ENCODE peak calls at places on chromosomes 7 and 10, in seven cellular contexts. One of them, this sample, is unnamed.

GRCh38 chr10:21603721-21604120 is 69.7 kb downstream of the MLLT10 start:
- DNase-seq in mesenchymal stem cell: no peak
- DNase-seq in bronchial epithelial cell: no peak
- DNase-seq in NCI-H1436: no peak
- DNase-seq in AML-193: no peak
- DNase-seq in stimulated activated naive CD4-positive, alpha-beta T cell: no peak
- DNase-seq in IMR-90: no peak
- DNase-seq in this sample: no peak

GRCh38 chr7:17434841-17435692 is 136.6 kb downstream of the AHR start:
- DNase-seq in IMR-90: no peak
- DNase-seq in mesenchymal stem cell: no peak
- DNase-seq in stimulated activated naive CD4-positive, alpha-beta T cell: no peak
- DNase-seq in AML-193: no peak
- DNase-seq in NCI-H1436: no peak
- DNase-seq in bronchial epithelial cell: peak; percentile 22
- DNase-seq in this sample: no peak

GRCh38 chr10:124605856-124606812 is 138.0 kb downstream of the FAM53B start:
- DNase-seq in mesenchymal stem cell: no peak
- DNase-seq in AML-193: no peak
- DNase-seq in stimulated activated naive CD4-positive, alpha-beta T cell: no peak
- DNase-seq in NCI-H1436: no peak
- DNase-seq in bronchial epithelial cell: no peak
- DNase-seq in IMR-90: no peak
- DNase-seq in this sample: no peak

GRCh38 chr7:34061175-34061574 is 155.8 kb downstream of the BMPER start:
- DNase-seq in NCI-H1436: no peak
- DNase-seq in bronchial epithelial cell: peak; percentile 98
- DNase-seq in AML-193: no peak
- DNase-seq in IMR-90: peak; percentile 93
- DNase-seq in stimulated activated naive CD4-positive, alpha-beta T cell: no peak
- DNase-seq in mesenchymal stem cell: peak; percentile 84
- DNase-seq in this sample: no peak

GRCh38 chr10:82887488-82887887 is 1012.5 kb downstream of the NRG3 start:
- DNase-seq in mesenchymal stem cell: no peak
- DNase-seq in bronchial epithelial cell: no peak
- DNase-seq in AML-193: no peak
- DNase-seq in IMR-90: no peak
- DNase-seq in stimulated activated naive CD4-positive, alpha-beta T cell: no peak
- DNase-seq in NCI-H1436: no peak
- DNase-seq in this sample: no peak

GRCh38 chr10:12353399-12354027 is 4.2 kb downstream of the CAMK1D start:
- DNase-seq in AML-193: no peak
- DNase-seq in NCI-H1436: no peak
- DNase-seq in stimulated activated naive CD4-positive, alpha-beta T cell: no peak
- DNase-seq in IMR-90: no peak
- DNase-seq in mesenchymal stem cell: no peak
- DNase-seq in bronchial epithelial cell: peak; percentile 41
- DNase-seq in this sample: no peak

GRCh38 chr7:77687747-77688144 is 8.5 kb upstream of the RSBN1L start:
- DNase-seq in IMR-90: no peak
- DNase-seq in NCI-H1436: no peak
- DNase-seq in stimulated activated naive CD4-positive, alpha-beta T cell: peak; percentile 51
- DNase-seq in AML-193: no peak
- DNase-seq in mesenchymal stem cell: peak; percentile 38
- DNase-seq in bronchial epithelial cell: no peak
- DNase-seq in this sample: no peak

GRCh38 chr7:34067406-34067805 is 162.1 kb downstream of the BMPER start:
- DNase-seq in stimulated activated naive CD4-positive, alpha-beta T cell: no peak
- DNase-seq in mesenchymal stem cell: no peak
- DNase-seq in AML-193: no peak
- DNase-seq in NCI-H1436: no peak
- DNase-seq in IMR-90: peak; percentile 29
- DNase-seq in bronchial epithelial cell: no peak
- DNase-seq in this sample: no peak

GRCh38 chr7:138584696-138585095 is 116.5 kb downstream of the SVOPL start:
- DNase-seq in bronchial epithelial cell: no peak
- DNase-seq in AML-193: no peak
- DNase-seq in stimulated activated naive CD4-positive, alpha-beta T cell: no peak
- DNase-seq in NCI-H1436: no peak
- DNase-seq in IMR-90: no peak
- DNase-seq in mesenchymal stem cell: no peak
- DNase-seq in this sample: no peak

GRCh38 chr7:130960208-130960988 is 226.4 kb upstream of the KLF14 start:
- DNase-seq in bronchial epithelial cell: peak; percentile 99
- DNase-seq in mesenchymal stem cell: peak; percentile 99
- DNase-seq in AML-193: peak; percentile 3
- DNase-seq in stimulated activated naive CD4-positive, alpha-beta T cell: peak; percentile 56
- DNase-seq in NCI-H1436: no peak
- DNase-seq in IMR-90: peak; percentile 99
- DNase-seq in this sample: peak; percentile 89

GRCh38 chr7:157664866-157665633 is 328.2 kb downstream of the DNAJB6 start:
- DNase-seq in IMR-90: no peak
- DNase-seq in AML-193: no peak
- DNase-seq in NCI-H1436: no peak
- DNase-seq in mesenchymal stem cell: no peak
- DNase-seq in stimulated activated naive CD4-positive, alpha-beta T cell: no peak
- DNase-seq in bronchial epithelial cell: no peak
- DNase-seq in this sample: no peak

GRCh38 chr7:157849726-157850125 is 512.9 kb downstream of the DNAJB6 start:
- DNase-seq in mesenchymal stem cell: no peak
- DNase-seq in bronchial epithelial cell: no peak
- DNase-seq in stimulated activated naive CD4-positive, alpha-beta T cell: no peak
- DNase-seq in NCI-H1436: no peak
- DNase-seq in IMR-90: no peak
- DNase-seq in AML-193: no peak
- DNase-seq in this sample: no peak

GRCh38 chr7:82288769-82289535 is 154.6 kb downstream of the CACNA2D1 start:
- DNase-seq in AML-193: no peak
- DNase-seq in mesenchymal stem cell: no peak
- DNase-seq in bronchial epithelial cell: no peak
- DNase-seq in IMR-90: no peak
- DNase-seq in NCI-H1436: no peak
- DNase-seq in stimulated activated naive CD4-positive, alpha-beta T cell: no peak
- DNase-seq in this sample: no peak

This sample was measured in Panc1.